ENCODE peak calls at places on chromosomes 7 and 10, in nine cellular contexts. One of them, this sample, is unnamed. For H3K4me1, the result is how much of the 10 kb centered on the place peaks cover.

GRCh38 chr10:126463306-126463705 is 75.0 kb upstream of the ADAM12 start:
- DNase-seq in hepatocyte: no peak
- DNase-seq in psoas muscle: no peak
- DNase-seq in tibial nerve: no peak
- DNase-seq in lower lobe of right lung: no peak
- DNase-seq in sigmoid colon: no peak
- DNase-seq in A549: no peak
- DNase-seq in thyroid gland: no peak
- DNase-seq in heart right ventricle: no peak
- DNase-seq in this sample: no peak

GRCh38 chr10:102645388-102645740 is 1.1 kb downstream of the TRIM8 start:
- DNase-seq in hepatocyte: peak
- DNase-seq in psoas muscle: peak
- DNase-seq in tibial nerve: peak
- DNase-seq in lower lobe of right lung: peak
- DNase-seq in sigmoid colon: peak
- DNase-seq in A549: peak
- DNase-seq in thyroid gland: peak
- DNase-seq in heart right ventricle: peak
- DNase-seq in this sample: peak

GRCh38 chr10:64636461-64636860 is 1115.3 kb downstream of the REEP3 start:
- DNase-seq in hepatocyte: no peak
- DNase-seq in psoas muscle: no peak
- DNase-seq in tibial nerve: no peak
- DNase-seq in lower lobe of right lung: no peak
- DNase-seq in sigmoid colon: no peak
- DNase-seq in A549: no peak
- DNase-seq in thyroid gland: no peak
- DNase-seq in heart right ventricle: no peak
- DNase-seq in this sample: no peak

GRCh38 chr7:16755397-16755796 is 1.8 kb downstream of the TSPAN13 start:
- DNase-seq in hepatocyte: no peak
- DNase-seq in psoas muscle: no peak
- DNase-seq in tibial nerve: no peak
- DNase-seq in lower lobe of right lung: no peak
- DNase-seq in sigmoid colon: no peak
- DNase-seq in A549: no peak
- DNase-seq in thyroid gland: no peak
- DNase-seq in heart right ventricle: no peak
- DNase-seq in this sample: no peak

GRCh38 chr7:30877993-30878392 is 33.7 kb upstream of the AQP1 start:
- DNase-seq in hepatocyte: no peak
- DNase-seq in psoas muscle: no peak
- DNase-seq in tibial nerve: no peak
- DNase-seq in lower lobe of right lung: no peak
- DNase-seq in sigmoid colon: no peak
- DNase-seq in A549: no peak
- DNase-seq in thyroid gland: no peak
- DNase-seq in heart right ventricle: no peak
- DNase-seq in this sample: no peak

GRCh38 chr7:150313367-150313809 is 9.8 kb upstream of the LRRC61 start:
- DNase-seq in hepatocyte: no peak
- DNase-seq in psoas muscle: no peak
- DNase-seq in tibial nerve: no peak
- DNase-seq in lower lobe of right lung: no peak
- DNase-seq in sigmoid colon: no peak
- DNase-seq in A549: no peak
- DNase-seq in thyroid gland: no peak
- DNase-seq in heart right ventricle: no peak
- DNase-seq in this sample: no peak

GRCh38 chr10:102229810-102230263 is 3.7 kb downstream of the ELOVL3 start:
- DNase-seq in hepatocyte: peak
- DNase-seq in psoas muscle: peak
- DNase-seq in tibial nerve: peak
- DNase-seq in lower lobe of right lung: peak
- DNase-seq in sigmoid colon: peak
- DNase-seq in A549: peak
- DNase-seq in thyroid gland: peak
- DNase-seq in heart right ventricle: peak
- DNase-seq in this sample: peak

GRCh38 chr7:124965553-124965952 is 35.9 kb upstream of the POT1 start:
- DNase-seq in hepatocyte: no peak
- DNase-seq in psoas muscle: no peak
- DNase-seq in tibial nerve: no peak
- DNase-seq in lower lobe of right lung: no peak
- DNase-seq in sigmoid colon: no peak
- DNase-seq in A549: no peak
- DNase-seq in thyroid gland: no peak
- DNase-seq in heart right ventricle: no peak
- DNase-seq in this sample: no peak

GRCh38 chr10:35564276-35564982 is 40.7 kb upstream of the GJD4 start:
- DNase-seq in hepatocyte: no peak
- DNase-seq in psoas muscle: no peak
- DNase-seq in tibial nerve: no peak
- DNase-seq in lower lobe of right lung: no peak
- DNase-seq in sigmoid colon: no peak
- DNase-seq in A549: no peak
- DNase-seq in thyroid gland: no peak
- DNase-seq in heart right ventricle: peak
- DNase-seq in this sample: no peak

GRCh38 chr7:31763548-31763947 is 76.5 kb downstream of the PPP1R17 start:
- DNase-seq in hepatocyte: no peak
- DNase-seq in psoas muscle: no peak
- DNase-seq in tibial nerve: no peak
- DNase-seq in lower lobe of right lung: no peak
- DNase-seq in sigmoid colon: no peak
- DNase-seq in A549: peak
- DNase-seq in thyroid gland: no peak
- DNase-seq in heart right ventricle: no peak
- DNase-seq in this sample: no peak

GRCh38 chr7:89987665-89988064 is 166.6 kb upstream of the STEAP1 start:
- DNase-seq in hepatocyte: no peak
- DNase-seq in psoas muscle: no peak
- DNase-seq in tibial nerve: no peak
- DNase-seq in lower lobe of right lung: no peak
- DNase-seq in sigmoid colon: no peak
- DNase-seq in A549: no peak
- DNase-seq in thyroid gland: no peak
- DNase-seq in heart right ventricle: no peak
- DNase-seq in this sample: no peak

GRCh38 chr10:128511284-128511683 is 385.1 kb upstream of the MKI67 start:
- DNase-seq in hepatocyte: no peak
- DNase-seq in psoas muscle: no peak
- DNase-seq in tibial nerve: no peak
- DNase-seq in lower lobe of right lung: no peak
- DNase-seq in sigmoid colon: no peak
- DNase-seq in A549: no peak
- DNase-seq in thyroid gland: no peak
- DNase-seq in heart right ventricle: no peak
- DNase-seq in this sample: no peak

GRCh38 chr7:142439739-142440138 is 181.9 kb upstream of the PRSS58 start:
- DNase-seq in hepatocyte: no peak
- DNase-seq in psoas muscle: no peak
- DNase-seq in tibial nerve: no peak
- DNase-seq in lower lobe of right lung: no peak
- DNase-seq in sigmoid colon: no peak
- DNase-seq in A549: no peak
- DNase-seq in thyroid gland: no peak
- DNase-seq in heart right ventricle: no peak
- DNase-seq in this sample: no peak
- H3K27ac ChIP-seq in hepatocyte: no peak
- H3K27ac ChIP-seq in psoas muscle: no peak
- H3K27ac ChIP-seq in tibial nerve: no peak
- H3K27ac ChIP-seq in lower lobe of right lung: no peak
- H3K27ac ChIP-seq in sigmoid colon: no peak
- H3K27ac ChIP-seq in A549: no peak
- H3K27ac ChIP-seq in thyroid gland: no peak
- H3K27ac ChIP-seq in heart right ventricle: no peak
- H3K27ac ChIP-seq in this sample: no peak

GRCh38 chr10:4693967-4694366 is 132.0 kb upstream of the AKR1E2 start:
- DNase-seq in hepatocyte: no peak
- DNase-seq in psoas muscle: no peak
- DNase-seq in tibial nerve: no peak
- DNase-seq in lower lobe of right lung: no peak
- DNase-seq in sigmoid colon: no peak
- DNase-seq in A549: no peak
- DNase-seq in thyroid gland: no peak
- DNase-seq in heart right ventricle: no peak
- DNase-seq in this sample: no peak
- H3K4me1 ChIP-seq in hepatocyte: under half
- H3K4me1 ChIP-seq in psoas muscle: under half
- H3K4me1 ChIP-seq in tibial nerve: under half
- H3K4me1 ChIP-seq in lower lobe of right lung: under half
- H3K4me1 ChIP-seq in sigmoid colon: under half
- H3K4me1 ChIP-seq in A549: under half
- H3K4me1 ChIP-seq in thyroid gland: under half
- H3K4me1 ChIP-seq in heart right ventricle: under half
- H3K4me1 ChIP-seq in this sample: under half

GRCh38 chr10:2985729-2986232 is 81.6 kb upstream of the PFKP start:
- DNase-seq in hepatocyte: peak
- DNase-seq in psoas muscle: no peak
- DNase-seq in tibial nerve: no peak
- DNase-seq in lower lobe of right lung: peak
- DNase-seq in sigmoid colon: no peak
- DNase-seq in A549: peak
- DNase-seq in thyroid gland: no peak
- DNase-seq in heart right ventricle: no peak
- DNase-seq in this sample: peak
- H3K4me3 ChIP-seq in hepatocyte: no peak
- H3K4me3 ChIP-seq in psoas muscle: no peak
- H3K4me3 ChIP-seq in tibial nerve: no peak
- H3K4me3 ChIP-seq in lower lobe of right lung: peak
- H3K4me3 ChIP-seq in sigmoid colon: no peak
- H3K4me3 ChIP-seq in A549: no peak
- H3K4me3 ChIP-seq in thyroid gland: no peak
- H3K4me3 ChIP-seq in heart right ventricle: no peak
- H3K4me3 ChIP-seq in this sample: no peak

DNA sequence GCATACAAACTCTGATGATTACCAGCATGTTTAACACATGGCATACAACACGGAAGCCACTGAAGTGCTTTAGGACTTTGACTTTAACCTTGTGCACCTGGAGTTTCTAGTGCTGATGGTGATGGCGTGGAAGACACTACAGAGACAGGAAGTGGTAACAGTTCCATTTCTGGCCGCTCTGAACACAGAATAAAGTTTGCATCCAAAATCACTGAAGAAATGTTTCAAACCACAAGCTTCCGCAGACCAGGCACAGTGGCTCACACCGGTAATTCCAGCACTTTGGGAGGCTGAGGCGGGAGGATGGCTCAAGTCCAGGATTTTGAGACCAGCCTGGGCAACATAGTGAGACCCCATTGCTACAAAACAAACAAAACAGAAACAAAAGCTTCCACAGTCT is 40.3 kb upstream of the TNPO3 start:
- DNase-seq in hepatocyte: no peak
- DNase-seq in psoas muscle: no peak
- DNase-seq in tibial nerve: no peak
- DNase-seq in lower lobe of right lung: no peak
- DNase-seq in sigmoid colon: no peak
- DNase-seq in A549: no peak
- DNase-seq in thyroid gland: no peak
- DNase-seq in heart right ventricle: no peak
- DNase-seq in this sample: no peak
- H3K27ac ChIP-seq in hepatocyte: no peak
- H3K27ac ChIP-seq in psoas muscle: no peak
- H3K27ac ChIP-seq in tibial nerve: no peak
- H3K27ac ChIP-seq in lower lobe of right lung: no peak
- H3K27ac ChIP-seq in sigmoid colon: no peak
- H3K27ac ChIP-seq in A549: no peak
- H3K27ac ChIP-seq in thyroid gland: no peak
- H3K27ac ChIP-seq in heart right ventricle: no peak
- H3K27ac ChIP-seq in this sample: no peak

GRCh38 chr7:128005759-128006159 is 25.5 kb downstream of the LRRC4 start:
- DNase-seq in hepatocyte: no peak
- DNase-seq in psoas muscle: no peak
- DNase-seq in tibial nerve: no peak
- DNase-seq in lower lobe of right lung: no peak
- DNase-seq in sigmoid colon: no peak
- DNase-seq in A549: no peak
- DNase-seq in thyroid gland: no peak
- DNase-seq in heart right ventricle: no peak
- DNase-seq in this sample: no peak
- H3K4me1 ChIP-seq in hepatocyte: under half
- H3K4me1 ChIP-seq in psoas muscle: under half
- H3K4me1 ChIP-seq in tibial nerve: under half
- H3K4me1 ChIP-seq in lower lobe of right lung: under half
- H3K4me1 ChIP-seq in sigmoid colon: under half
- H3K4me1 ChIP-seq in A549: under half
- H3K4me1 ChIP-seq in thyroid gland: under half
- H3K4me1 ChIP-seq in heart right ventricle: under half
- H3K4me1 ChIP-seq in this sample: under half